ENCODE peak calls at places on chromosomes 12 and 14, in eight cellular contexts. One of them, this sample, is unnamed.

GRCh38 chr12:2640709-2641108 is 154.1 kb upstream of the FKBP4 start:
- DNase-seq in stimulated activated CD4-positive, alpha-beta T cell treated with anti-CD3 and anti-CD28 coated beads, TNF-alpha, amount 100 ng/mL, for 24 hours: no peak
- DNase-seq in T-helper 2 cell: no peak
- DNase-seq in T-helper 9 cell: no peak
- DNase-seq in activated naive CD8-positive, alpha-beta T cell treated with anti-CD3 and anti-CD28 coated beads, Interleukin-2, amount 50 U/mL, for 24 hours: peak; percentile 19
- DNase-seq in activated B cell treated with CpG ODN at 0.5 μM for 24 hours: no peak
- DNase-seq in Daoy: peak; percentile 98
- DNase-seq in kidney tubule cell: peak; percentile 94
- DNase-seq in this sample: peak; percentile 92

GRCh38 chr14:59897757-59898383 is 22.1 kb upstream of the LRRC9 start:
- DNase-seq in T-helper 2 cell: no peak
- DNase-seq in T-helper 9 cell: no peak
- DNase-seq in Daoy: peak; percentile 34
- DNase-seq in kidney tubule cell: peak; percentile 45
- DNase-seq in activated B cell treated with CpG ODN at 0.5 μM for 24 hours: no peak
- DNase-seq in activated naive CD8-positive, alpha-beta T cell treated with anti-CD3 and anti-CD28 coated beads, Interleukin-2, amount 50 U/mL, for 24 hours: no peak
- DNase-seq in stimulated activated CD4-positive, alpha-beta T cell treated with anti-CD3 and anti-CD28 coated beads, TNF-alpha, amount 100 ng/mL, for 24 hours: no peak
- DNase-seq in this sample: peak; percentile 19

GRCh38 chr12:64716373-64716772 is 42.8 kb downstream of the GNS start:
- DNase-seq in activated naive CD8-positive, alpha-beta T cell treated with anti-CD3 and anti-CD28 coated beads, Interleukin-2, amount 50 U/mL, for 24 hours: no peak
- DNase-seq in activated B cell treated with CpG ODN at 0.5 μM for 24 hours: no peak
- DNase-seq in stimulated activated CD4-positive, alpha-beta T cell treated with anti-CD3 and anti-CD28 coated beads, TNF-alpha, amount 100 ng/mL, for 24 hours: no peak
- DNase-seq in Daoy: no peak
- DNase-seq in T-helper 2 cell: no peak
- DNase-seq in T-helper 9 cell: no peak
- DNase-seq in kidney tubule cell: no peak
- DNase-seq in this sample: no peak

GRCh38 chr12:100827901-100828520 is 33.4 kb downstream of the ANO4 start:
- DNase-seq in T-helper 2 cell: no peak
- DNase-seq in activated B cell treated with CpG ODN at 0.5 μM for 24 hours: no peak
- DNase-seq in Daoy: peak; percentile 48
- DNase-seq in activated naive CD8-positive, alpha-beta T cell treated with anti-CD3 and anti-CD28 coated beads, Interleukin-2, amount 50 U/mL, for 24 hours: no peak
- DNase-seq in stimulated activated CD4-positive, alpha-beta T cell treated with anti-CD3 and anti-CD28 coated beads, TNF-alpha, amount 100 ng/mL, for 24 hours: no peak
- DNase-seq in T-helper 9 cell: no peak
- DNase-seq in kidney tubule cell: peak; percentile 55
- DNase-seq in this sample: peak; percentile 38

GRCh38 chr12:7961395-7962188 is 25.6 kb upstream of the SLC2A3 start:
- DNase-seq in activated naive CD8-positive, alpha-beta T cell treated with anti-CD3 and anti-CD28 coated beads, Interleukin-2, amount 50 U/mL, for 24 hours: no peak
- DNase-seq in activated B cell treated with CpG ODN at 0.5 μM for 24 hours: no peak
- DNase-seq in T-helper 9 cell: no peak
- DNase-seq in T-helper 2 cell: no peak
- DNase-seq in kidney tubule cell: no peak
- DNase-seq in stimulated activated CD4-positive, alpha-beta T cell treated with anti-CD3 and anti-CD28 coated beads, TNF-alpha, amount 100 ng/mL, for 24 hours: no peak
- DNase-seq in Daoy: no peak
- DNase-seq in this sample: no peak

GRCh38 chr12:95318071-95318545 is 100.5 kb downstream of the VEZT start:
- DNase-seq in activated naive CD8-positive, alpha-beta T cell treated with anti-CD3 and anti-CD28 coated beads, Interleukin-2, amount 50 U/mL, for 24 hours: no peak
- DNase-seq in stimulated activated CD4-positive, alpha-beta T cell treated with anti-CD3 and anti-CD28 coated beads, TNF-alpha, amount 100 ng/mL, for 24 hours: no peak
- DNase-seq in kidney tubule cell: peak; percentile 52
- DNase-seq in T-helper 9 cell: no peak
- DNase-seq in T-helper 2 cell: no peak
- DNase-seq in activated B cell treated with CpG ODN at 0.5 μM for 24 hours: no peak
- DNase-seq in Daoy: peak; percentile 60
- DNase-seq in this sample: peak; percentile 96

GRCh38 chr12:115421796-115422709 is 738.1 kb upstream of the TBX3 start:
- DNase-seq in stimulated activated CD4-positive, alpha-beta T cell treated with anti-CD3 and anti-CD28 coated beads, TNF-alpha, amount 100 ng/mL, for 24 hours: no peak
- DNase-seq in kidney tubule cell: no peak
- DNase-seq in Daoy: no peak
- DNase-seq in activated naive CD8-positive, alpha-beta T cell treated with anti-CD3 and anti-CD28 coated beads, Interleukin-2, amount 50 U/mL, for 24 hours: no peak
- DNase-seq in activated B cell treated with CpG ODN at 0.5 μM for 24 hours: no peak
- DNase-seq in T-helper 9 cell: no peak
- DNase-seq in T-helper 2 cell: no peak
- DNase-seq in this sample: no peak

GRCh38 chr12:48031135-48031960 is 27.1 kb upstream of the COL2A1 start:
- DNase-seq in stimulated activated CD4-positive, alpha-beta T cell treated with anti-CD3 and anti-CD28 coated beads, TNF-alpha, amount 100 ng/mL, for 24 hours: no peak
- DNase-seq in activated naive CD8-positive, alpha-beta T cell treated with anti-CD3 and anti-CD28 coated beads, Interleukin-2, amount 50 U/mL, for 24 hours: no peak
- DNase-seq in Daoy: no peak
- DNase-seq in kidney tubule cell: no peak
- DNase-seq in activated B cell treated with CpG ODN at 0.5 μM for 24 hours: no peak
- DNase-seq in T-helper 2 cell: no peak
- DNase-seq in T-helper 9 cell: no peak
- DNase-seq in this sample: no peak

GRCh38 chr12:72271741-72272661 is at the start of gene TRHDE:
- DNase-seq in Daoy: peak; percentile 74
- DNase-seq in T-helper 2 cell: no peak
- DNase-seq in kidney tubule cell: peak; percentile 73
- DNase-seq in stimulated activated CD4-positive, alpha-beta T cell treated with anti-CD3 and anti-CD28 coated beads, TNF-alpha, amount 100 ng/mL, for 24 hours: no peak
- DNase-seq in activated naive CD8-positive, alpha-beta T cell treated with anti-CD3 and anti-CD28 coated beads, Interleukin-2, amount 50 U/mL, for 24 hours: no peak
- DNase-seq in T-helper 9 cell: no peak
- DNase-seq in activated B cell treated with CpG ODN at 0.5 μM for 24 hours: no peak
- DNase-seq in this sample: no peak

This sample was measured in renal cortical epithelial cell.